ENCODE peak calls at places on chromosomes 12 and 14, in six cellular contexts. E, S, Y, O, W and J are unnamed samples.

GRCh38 chr14:23882884-23883283 is 70.7 kb upstream of the DHRS4 start:
- DNase-seq in E (no peak), S (no peak), Y (no peak), O (no peak), W (no peak), J (no peak)

GRCh38 chr14:35215110-35215872 is 76.9 kb upstream of the PSMA6 start:
- DNase-seq in E (peak; percentile 65), S (no peak), Y (peak; percentile 78), O (peak; percentile 22), W (peak; percentile 84), J (peak; percentile 54)

GRCh38 chr12:116525418-116526001 is 33.7 kb upstream of the MAP1LC3B2 start:
- DNase-seq in E (peak; percentile 98), S (no peak), Y (peak; percentile 95), O (no peak), W (peak; percentile 90), J (peak; percentile 62)

GRCh38 chr14:65225299-65226159 is 123.2 kb upstream of the MAX start:
- DNase-seq in E (peak; percentile 76), S (no peak), Y (no peak), O (no peak), W (no peak), J (no peak)

GRCh38 chr12:64528616-64529015 is 76.7 kb downstream of the TBK1 start:
- DNase-seq in E (no peak), S (no peak), Y (peak; percentile 45), O (peak; percentile 27), W (no peak), J (no peak)

GRCh38 chr12:88723219-88723618 is 142.9 kb upstream of the KITLG start:
- DNase-seq in E (no peak), S (no peak), Y (peak; percentile 93), O (no peak), W (peak; percentile 83), J (no peak)

GRCh38 chr12:92134638-92135274 is 10.9 kb downstream of the BTG1 start:
- DNase-seq in E (peak; percentile 45), S (no peak), Y (peak; percentile 94), O (no peak), W (peak; percentile 70), J (peak; percentile 66)

GRCh38 chr12:115325858-115326257 is 641.9 kb upstream of the TBX3 start:
- DNase-seq in E (no peak), S (no peak), Y (peak; percentile 27), O (no peak), W (no peak), J (no peak)

GRCh38 chr12:120972870-120973543 is 5.3 kb upstream of the HNF1A start:
- DNase-seq in E (peak; percentile 44), S (no peak), Y (no peak), O (no peak), W (no peak), J (no peak)

GRCh38 chr12:71551529-71551928 is 111.9 kb downstream of the LGR5 start:
- DNase-seq in E (peak; percentile 45), S (no peak), Y (peak; percentile 38), O (no peak), W (peak; percentile 27), J (peak; percentile 66)

GRCh38 chr12:111024205-111024794 is 103.9 kb upstream of the MYL2 start:
- DNase-seq in E (peak; percentile 69), S (peak; percentile 31), Y (peak; percentile 25), O (peak; percentile 89), W (peak; percentile 35), J (peak; percentile 48)

GRCh38 chr14:90091393-90091792 is 29.6 kb downstream of the KCNK13 start:
- DNase-seq in E (peak; percentile 65), S (no peak), Y (peak; percentile 44), O (no peak), W (peak; percentile 84), J (no peak)

GRCh38 chr12:64716839-64717455 is 42.3 kb downstream of the GNS start:
- DNase-seq in E (no peak), S (no peak), Y (no peak), O (no peak), W (no peak), J (no peak)

GRCh38 chr12:101051901-101052550 is 158.0 kb downstream of the SLC5A8 start:
- DNase-seq in E (peak; percentile 95), S (no peak), Y (peak; percentile 95), O (no peak), W (peak; percentile 67), J (peak; percentile 31)

GRCh38 chr12:88375301-88375959 is 204.8 kb downstream of the KITLG start:
- DNase-seq in E (no peak), S (no peak), Y (no peak), O (no peak), W (peak; percentile 52), J (no peak)

GRCh38 chr14:68800361-68800760 is 7.5 kb upstream of the ZFP36L1 start:
- DNase-seq in E (no peak), S (no peak), Y (no peak), O (no peak), W (peak; percentile 42), J (peak; percentile 34)

GRCh38 chr14:102863381-102863780 is 59.1 kb upstream of the AMN start:
- DNase-seq in E (no peak), S (no peak), Y (no peak), O (no peak), W (no peak), J (no peak)

GRCh38 chr14:96852823-96853422 is 55.7 kb downstream of the VRK1 start:
- DNase-seq in E (peak; percentile 43), S (no peak), Y (peak; percentile 72), O (peak; percentile 48), W (peak; percentile 70), J (peak; percentile 78)

GRCh38 chr14:90332271-90332584 is 487 bp upstream of the NRDE2 start:
- DNase-seq in E (peak; percentile 5), S (no peak), Y (no peak), O (no peak), W (no peak), J (no peak)

GRCh38 chr14:28772613-28773012 is 6.0 kb downstream of the FOXG1 start:
- DNase-seq in E (no peak), S (no peak), Y (no peak), O (peak; percentile 94), W (no peak), J (no peak)

GRCh38 chr14:105211086-105211757 is 30.1 kb upstream of the NUDT14 start:
- DNase-seq in E (no peak), S (no peak), Y (no peak), O (no peak), W (no peak), J (no peak)

GRCh38 chr12:43571885-43572284 is 19.9 kb upstream of the ADAMTS20 start:
- DNase-seq in E (no peak), S (no peak), Y (no peak), O (no peak), W (no peak), J (no peak)

GRCh38 chr14:98325761-98326160 is 946.2 kb downstream of the BCL11B start:
- DNase-seq in E (peak; percentile 92), S (no peak), Y (no peak), O (no peak), W (no peak), J (no peak)

GRCh38 chr12:101107032-101107763 is 102.8 kb downstream of the SLC5A8 start:
- DNase-seq in E (no peak), S (no peak), Y (no peak), O (no peak), W (no peak), J (no peak)

GRCh38 chr14:21039059-21039422 is 3.1 kb upstream of the RNASE7 start:
- DNase-seq in E (no peak), S (no peak), Y (peak; percentile 63), O (peak; percentile 91), W (peak; percentile 23), J (no peak)

GRCh38 chr14:49975286-49975685 is 82.4 kb downstream of the ARF6 start:
- DNase-seq in E (peak; percentile 87), S (no peak), Y (peak; percentile 94), O (no peak), W (peak; percentile 96), J (peak; percentile 57)

GRCh38 chr14:53331247-53331646 is 178.1 kb upstream of the DDHD1 start:
- DNase-seq in E (no peak), S (no peak), Y (peak; percentile 92), O (no peak), W (peak; percentile 72), J (peak; percentile 58)

GRCh38 chr12:120822832-120823503 is 81.2 kb downstream of the SPPL3 start:
- DNase-seq in E (no peak), S (no peak), Y (no peak), O (no peak), W (no peak), J (no peak)

GRCh38 chr14:104970231-104971068 is 7.7 kb downstream of the AHNAK2 start:
- DNase-seq in E (peak; percentile 79), S (no peak), Y (peak; percentile 96), O (no peak), W (peak; percentile 89), J (peak; percentile 76)

GRCh38 chr12:32558941-32559340 is 120.2 kb upstream of the DNM1L start:
- DNase-seq in E (no peak), S (no peak), Y (peak; percentile 87), O (no peak), W (peak; percentile 74), J (no peak)

GRCh38 chr14:30440986-30441385 is 118.0 kb upstream of the G2E3 start:
- DNase-seq in E (no peak), S (no peak), Y (peak; percentile 74), O (no peak), W (no peak), J (no peak)

GRCh38 chr12:47095446-47096236 is 15.9 kb upstream of the AMIGO2 start:
- DNase-seq in E (peak; percentile 91), S (no peak), Y (peak; percentile 56), O (no peak), W (peak; percentile 88), J (no peak)

GRCh38 chr14:95523818-95524448 is 7.5 kb upstream of the SYNE3 start:
- DNase-seq in E (no peak), S (peak; percentile 37), Y (peak; percentile 65), O (no peak), W (peak; percentile 59), J (no peak)

GRCh38 chr12:31521972-31522371 is 69.0 kb downstream of the DENND5B start:
- DNase-seq in E (no peak), S (no peak), Y (peak; percentile 30), O (peak; percentile 70), W (peak; percentile 44), J (no peak)

GRCh38 chr12:48334807-48335206 is 15.9 kb downstream of the ZNF641 start:
- DNase-seq in E (no peak), S (peak; percentile 37), Y (no peak), O (no peak), W (no peak), J (no peak)

GRCh38 chr12:15788266-15789214 is 648 bp downstream of the EPS8 start:
- DNase-seq in E (peak; percentile 82), S (peak; percentile 4), Y (peak; percentile 53), O (peak; percentile 72), W (peak; percentile 77), J (peak; percentile 35)